ENCODE peak calls at places on chromosomes 3 and 15, in six cellular contexts. K, D, T, U, Q and A are unnamed samples.

GRCh38 chr3:134544306-134544705 is 58.4 kb downstream of the CEP63 start:
- DNase-seq in D (no peak), U (no peak), T (no peak), K (no peak), Q (no peak), A (no peak)

GRCh38 chr3:120088622-120089021 is 5.6 kb downstream of the GSK3B start:
- DNase-seq in T (no peak), D (no peak), U (no peak), Q (peak), K (no peak), A (no peak)

GRCh38 chr15:88484781-88485246 is 17.3 kb downstream of the MRPS11 start:
- DNase-seq in Q (no peak), D (peak), K (no peak), T (peak), U (no peak), A (peak)

GRCh38 chr15:75695634-75696302 is 16.9 kb downstream of the CSPG4 start:
- DNase-seq in D (no peak), T (no peak), K (no peak), U (no peak), Q (peak), A (no peak)

GRCh38 chr15:63940956-63941620 is 105.2 kb downstream of the DAPK2 start:
- DNase-seq in Q (no peak), D (no peak), U (peak), K (no peak), T (no peak), A (no peak)

GRCh38 chr15:90862964-90863721 is 5.2 kb upstream of the FURIN start:
- DNase-seq in K (no peak), D (no peak), U (no peak), Q (peak), T (peak), A (no peak)

GRCh38 chr3:14863324-14864100 is 44.8 kb downstream of the FGD5 start:
- DNase-seq in D (no peak), K (no peak), T (no peak), Q (no peak), U (no peak), A (no peak)

GRCh38 chr15:55791576-55792400 is 48.8 kb upstream of the PRTG start:
- DNase-seq in T (peak), D (peak), Q (no peak), U (no peak), K (no peak), A (peak)

GRCh38 chr3:62625278-62625677 is 249.9 kb downstream of the CADPS start:
- DNase-seq in T (no peak), K (no peak), U (no peak), D (no peak), Q (no peak), A (no peak)

GRCh38 chr15:81863157-81863556 is 182.7 kb downstream of the MEX3B start:
- DNase-seq in U (no peak), D (peak), T (no peak), K (no peak), Q (no peak), A (peak)

GRCh38 chr3:190911382-190911781 is 48.9 kb upstream of the GMNC start:
- DNase-seq in D (no peak), T (no peak), U (no peak), Q (no peak), K (no peak), A (no peak)

GRCh38 chr15:64894395-64895056 is 17.2 kb upstream of the ANKDD1A start:
- DNase-seq in T (no peak), K (no peak), Q (peak), D (no peak), U (peak), A (no peak)

GRCh38 chr3:98846101-98846500 is 55.4 kb downstream of the DCBLD2 start:
- DNase-seq in Q (no peak), T (peak), K (no peak), D (no peak), U (no peak), A (peak)

GRCh38 chr3:12336099-12336498 is 47.2 kb downstream of the PPARG start:
- DNase-seq in D (no peak), T (no peak), Q (peak), U (no peak), K (no peak), A (no peak)

GRCh38 chr3:111947179-111947727 is 31.6 kb upstream of the ABHD10 start:
- DNase-seq in U (no peak), Q (no peak), K (no peak), D (peak), T (peak), A (peak)

GRCh38 chr3:112018712-112019111 is 15.8 kb upstream of the TMPRSS7 start:
- DNase-seq in K (no peak), T (no peak), Q (no peak), D (no peak), U (no peak), A (no peak)

GRCh38 chr3:119304201-119304713 is 10.1 kb downstream of the ARHGAP31 start:
- DNase-seq in Q (no peak), D (peak), T (peak), U (no peak), K (peak), A (peak)

GRCh38 chr3:35322070-35322469 is 317.3 kb upstream of the ARPP21 start:
- DNase-seq in K (no peak), T (peak), D (peak), U (no peak), Q (no peak), A (no peak)

GRCh38 chr15:74313889-74314288 is 53.6 kb downstream of the CYP11A1 start:
- DNase-seq in U (no peak), Q (no peak), K (no peak), T (no peak), D (no peak), A (no peak)

GRCh38 chr3:75294124-75294523 is 370.0 kb upstream of the FRG2C start:
- DNase-seq in D (peak), U (peak), Q (peak), T (peak), K (peak), A (peak)

GRCh38 chr15:90529369-90530249 is at the start of gene CRTC3:
- DNase-seq in K (peak), U (peak), Q (peak), T (peak), D (peak), A (peak)

GRCh38 chr3:55006277-55006676 is 78.4 kb upstream of the LRTM1 start:
- DNase-seq in D (no peak), T (no peak), Q (no peak), K (no peak), U (no peak), A (no peak)

GRCh38 chr15:60000113-60000823 is 3.8 kb upstream of the FOXB1 start:
- DNase-seq in D (no peak), T (no peak), K (no peak), Q (peak), U (no peak), A (no peak)

GRCh38 chr3:195692781-195693427 is 27.9 kb upstream of the MUC20 start:
- DNase-seq in Q (no peak), D (no peak), U (no peak), T (no peak), K (no peak), A (no peak)

GRCh38 chr3:28651159-28651558 is 302.5 kb upstream of the AZI2 start:
- DNase-seq in K (no peak), U (no peak), T (peak), Q (no peak), D (peak), A (no peak)

GRCh38 chr3:141425523-141426233 is 57.4 kb downstream of the ZBTB38 start:
- DNase-seq in T (no peak), Q (no peak), D (peak), K (no peak), U (peak), A (no peak)

GRCh38 chr15:77243146-77243545 is 172.2 kb upstream of the TSPAN3 start:
- DNase-seq in D (no peak), K (no peak), Q (no peak), U (no peak), T (peak), A (no peak)

GRCh38 chr3:141243295-141243707 is 11.7 kb downstream of the PXYLP1 start:
- DNase-seq in D (no peak), K (peak), T (peak), U (no peak), Q (peak), A (no peak)

GRCh38 chr15:42726114-42726513 is 10.8 kb downstream of the CDAN1 start:
- DNase-seq in U (no peak), Q (no peak), T (no peak), D (no peak), K (no peak), A (no peak)

GRCh38 chr3:154987846-154988245 is 92.3 kb upstream of the MME start:
- DNase-seq in D (no peak), Q (no peak), K (no peak), T (no peak), U (no peak), A (no peak)

GRCh38 chr15:100008258-100008657 is 275.0 kb upstream of the LYSMD4 start:
- DNase-seq in D (no peak), K (no peak), U (no peak), T (no peak), Q (no peak), A (no peak)

GRCh38 chr3:117047951-117048705 is 338.5 kb downstream of the TUSC7 start:
- DNase-seq in D (no peak), Q (no peak), T (no peak), U (no peak), K (no peak), A (no peak)

GRCh38 chr3:14605070-14605469 is 46.5 kb upstream of the CCDC174 start:
- DNase-seq in U (no peak), D (no peak), Q (no peak), K (peak), T (no peak), A (peak)

GRCh38 chr15:25268166-25268565 is 170.7 kb downstream of the UBE3A start:
- DNase-seq in U (no peak), D (no peak), K (no peak), Q (no peak), T (no peak), A (no peak)

GRCh38 chr15:73389971-73390544 is 21.3 kb upstream of the HCN4 start:
- DNase-seq in Q (no peak), T (no peak), D (no peak), K (no peak), U (no peak), A (no peak)

GRCh38 chr3:178325330-178325729 is 210.9 kb upstream of the KCNMB2 start:
- DNase-seq in U (no peak), K (no peak), D (peak), T (peak), Q (no peak), A (peak)

GRCh38 chr3:15647629-15648167 is 46.2 kb downstream of the BTD start:
- DNase-seq in K (peak), T (peak), Q (peak), U (no peak), D (peak), A (peak)

GRCh38 chr3:155024006-155024638 is 56.0 kb upstream of the MME start:
- DNase-seq in K (peak), T (peak), D (peak), Q (no peak), U (no peak), A (no peak)